ENCODE peak calls at places on chromosomes 6 and 20, in six cellular contexts. R is IMR-90, G is neuronal stem cell, M is H9, N is mesendoderm, C is H1. W is an unnamed sample.

GRCh38 chr6:16841241-16841640 is 80.0 kb upstream of the ATXN1 start:
- DNase-seq in M (no peak), R (peak), G (no peak), N (peak), C (no peak), W (no peak)

GRCh38 chr6:91291071-91291470 is 704.2 kb upstream of the MAP3K7 start:
- DNase-seq in G (no peak), R (peak), M (no peak), N (no peak), C (no peak), W (no peak)

GRCh38 chr6:116461563-116462507 is 660 bp downstream of the CALHM6 start:
- DNase-seq in M (peak), R (peak), N (peak), G (peak), C (peak), W (peak)

GRCh38 chr6:44049163-44049988 is 77.9 kb downstream of the MRPL14 start:
- DNase-seq in M (no peak), G (no peak), C (no peak), R (peak), N (no peak), W (peak)

GRCh38 chr6:122007366-122007765 is 392.1 kb upstream of the HSF2 start:
- DNase-seq in N (peak), M (no peak), R (peak), C (no peak), G (no peak), W (no peak)

GRCh38 chr6:85240787-85241186 is 209.1 kb upstream of the NT5E start:
- DNase-seq in M (no peak), N (no peak), C (no peak), R (no peak), G (no peak), W (no peak)

GRCh38 chr6:25363429-25363828 is 84.3 kb downstream of the CARMIL1 start:
- DNase-seq in R (no peak), N (no peak), M (no peak), C (no peak), G (no peak), W (no peak)

GRCh38 chr20:52011093-52011492 is 180.5 kb downstream of the ZFP64 start:
- DNase-seq in M (no peak), G (no peak), R (no peak), N (no peak), C (no peak), W (no peak)

GRCh38 chr20:48584391-48585249 is 243.2 kb downstream of the PREX1 start:
- DNase-seq in C (no peak), N (no peak), G (no peak), M (no peak), R (no peak), W (no peak)

DNA sequence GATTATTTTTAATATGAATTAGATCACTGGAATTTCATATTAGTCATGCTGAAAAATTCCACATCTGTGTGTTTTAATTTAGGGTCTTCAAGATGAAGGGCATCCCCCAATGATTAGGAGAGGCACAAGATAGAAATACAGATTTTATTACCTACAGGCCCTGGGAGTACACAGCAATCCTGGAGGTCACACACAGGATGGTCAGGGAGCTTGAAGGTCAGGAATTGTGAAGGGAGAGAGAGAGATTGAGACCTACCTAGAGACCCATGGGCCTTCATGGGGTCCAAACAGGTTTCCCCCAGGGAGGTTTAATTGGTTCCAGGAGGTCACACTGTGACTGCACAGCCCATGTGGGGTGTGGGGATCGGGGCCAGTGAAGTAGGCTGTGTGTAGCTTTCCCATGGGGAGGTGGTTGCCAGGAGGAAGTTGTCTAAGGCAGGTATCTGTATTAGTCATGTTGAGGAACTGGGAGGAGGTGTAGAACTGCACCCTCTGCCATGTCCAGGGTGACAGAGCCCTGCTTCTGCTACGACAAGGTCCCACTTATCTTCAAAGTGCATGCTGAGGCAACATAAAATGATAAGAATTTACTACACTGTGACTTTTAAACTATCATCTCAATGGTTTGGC is 18.3 kb downstream of the SNX9 start:
- DNase-seq in N (no peak), C (no peak), M (no peak), G (no peak), R (no peak), W (no peak)
- H2BK15ac ChIP-seq in N (no peak), C (no peak), M (no peak), G (no peak), R (peak), W (no peak)

GRCh38 chr6:53544500-53545308 is at the start of gene GCLC:
- DNase-seq in R (peak), N (peak), G (peak), M (peak), C (peak), W (peak)
- H2BK5ac ChIP-seq in R (peak), N (peak), G (no peak), M (no peak), C (peak), W (no peak)

GRCh38 chr6:151379933-151380847 is 11.2 kb downstream of the ZBTB2 start:
- DNase-seq in C (no peak), G (no peak), R (no peak), N (no peak), M (no peak), W (peak)

GRCh38 chr6:151380848-151381205 is 10.5 kb downstream of the ZBTB2 start:
- DNase-seq in N (no peak), C (no peak), G (no peak), M (no peak), R (no peak), W (no peak)

GRCh38 chr6:151385177-151385576 is 6.2 kb downstream of the ZBTB2 start:
- DNase-seq in N (no peak), G (no peak), C (no peak), R (no peak), M (no peak), W (no peak)

GRCh38 chr6:151384151-151384550 is 7.2 kb downstream of the ZBTB2 start:
- DNase-seq in C (no peak), N (no peak), M (no peak), R (no peak), G (no peak), W (no peak)

DNA sequence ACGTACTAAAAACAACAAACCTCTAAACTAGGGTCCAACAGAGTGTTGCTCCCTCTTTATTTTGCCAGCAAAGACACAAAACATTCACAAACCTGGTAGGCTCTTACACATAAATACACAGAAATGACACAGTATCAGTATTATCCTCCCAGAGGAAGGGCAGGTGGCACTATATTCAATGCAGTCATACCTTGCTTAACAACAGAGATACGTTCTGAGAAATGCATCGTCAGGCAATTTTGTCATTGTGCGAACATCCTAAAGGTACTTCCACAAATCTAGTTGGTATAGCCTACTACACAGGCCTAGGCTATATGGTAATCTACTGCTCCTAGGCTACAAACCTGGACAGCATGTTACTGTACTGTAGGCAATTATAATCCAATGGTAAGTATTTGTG is 9.6 kb downstream of the ZBTB2 start:
- DNase-seq in M (no peak), G (no peak), N (no peak), C (no peak), R (no peak), W (no peak)
- H2BK15ac ChIP-seq in M (no peak), G (no peak), N (no peak), C (no peak), R (no peak), W (no peak)

DNA sequence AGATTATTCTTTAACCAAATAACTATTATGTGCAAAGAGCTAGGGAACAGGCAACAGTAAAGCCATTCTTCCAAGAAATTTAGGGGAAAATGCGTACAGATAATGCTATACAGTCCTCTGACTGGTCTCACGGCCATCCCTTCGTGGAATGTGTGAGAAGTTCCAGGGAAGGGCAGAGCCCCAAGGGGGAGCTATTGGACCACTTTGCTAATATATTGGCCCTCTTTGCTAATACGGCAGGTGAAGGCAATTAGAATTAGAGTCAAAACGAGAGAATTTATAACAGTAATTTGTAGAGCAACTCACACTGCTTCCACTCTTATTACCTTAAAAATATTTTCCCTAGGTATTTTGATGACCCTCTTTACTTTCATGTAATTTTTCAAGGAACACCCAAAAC is 140.4 kb downstream of the IMPG1 start:
- DNase-seq in G (peak), R (peak), N (peak), C (no peak), M (peak), W (peak)
- H2BK5ac ChIP-seq in G (no peak), R (no peak), N (no peak), C (no peak), M (no peak), W (no peak)

GRCh38 chr6:111439169-111439568 is 43.8 kb downstream of the REV3L start:
- DNase-seq in N (no peak), G (no peak), C (no peak), R (no peak), M (no peak), W (no peak)
- H2BK15ac ChIP-seq in N (no peak), G (no peak), C (no peak), R (no peak), M (no peak), W (no peak)